ENCODE peak calls at places on chromosome 5, in four cellular contexts. K, Q, T and I are unnamed samples.

GRCh38 chr5:33537240-33537639 is 96.5 kb downstream of the TARS1 start:
- DNase-seq in K (no peak), Q (no peak), T (no peak), I (no peak)

GRCh38 chr5:17235736-17236330 is 18.4 kb downstream of the BASP1 start:
- DNase-seq in K (no peak), Q (no peak), T (no peak), I (no peak)

GRCh38 chr5:135158315-135158697 is 124.3 kb upstream of the PITX1 start:
- DNase-seq in K (no peak), Q (no peak), T (no peak), I (no peak)

GRCh38 chr5:14081791-14082190 is 61.4 kb upstream of the TRIO start:
- DNase-seq in K (no peak), Q (no peak), T (no peak), I (no peak)

GRCh38 chr5:12214631-12215030 is 310.4 kb upstream of the CTNND2 start:
- DNase-seq in K (no peak), Q (no peak), T (no peak), I (no peak)

GRCh38 chr5:27906911-27907590 is 868.7 kb upstream of the CDH9 start:
- DNase-seq in K (no peak), Q (no peak), T (no peak), I (no peak)

GRCh38 chr5:61277781-61278180 is 54.3 kb upstream of the ZSWIM6 start:
- DNase-seq in K (no peak), Q (no peak), T (no peak), I (peak; percentile 76)

GRCh38 chr5:168578006-168578405 is 1.2 kb downstream of the PANK3 start:
- DNase-seq in K (no peak), Q (no peak), T (no peak), I (no peak)

GRCh38 chr5:177232761-177233160 is 70.8 kb downstream of the RAB24 start:
- DNase-seq in K (no peak), Q (no peak), T (no peak), I (no peak)

GRCh38 chr5:177043114-177043513 is 20.6 kb downstream of the ZNF346 start:
- DNase-seq in K (no peak), Q (no peak), T (no peak), I (no peak)

GRCh38 chr5:139335811-139336210 is 5.8 kb upstream of the PAIP2 start:
- DNase-seq in K (no peak), Q (no peak), T (no peak), I (no peak)

GRCh38 chr5:135246923-135247795 is 151.9 kb downstream of the MACROH2A1 start:
- DNase-seq in K (no peak), Q (no peak), T (peak; percentile 64), I (peak; percentile 63)

GRCh38 chr5:91266184-91266705 is 116.9 kb downstream of the ARRDC3 start:
- DNase-seq in K (no peak), Q (no peak), T (no peak), I (no peak)

GRCh38 chr5:56717253-56717987 is 97.9 kb upstream of the MAP3K1 start:
- DNase-seq in K (no peak), Q (no peak), T (no peak), I (no peak)

GRCh38 chr5:98334946-98335345 is 438.5 kb upstream of the RGMB start:
- DNase-seq in K (no peak), Q (no peak), T (no peak), I (no peak)

GRCh38 chr5:8445139-8445538 is 576.2 kb downstream of the MTRR start:
- DNase-seq in K (no peak), Q (no peak), T (no peak), I (no peak)

GRCh38 chr5:110899566-110900412 is 161.0 kb downstream of the SLC25A46 start:
- DNase-seq in K (no peak), Q (no peak), T (no peak), I (no peak)

GRCh38 chr5:29790281-29790680 is 1403.2 kb upstream of the CDH6 start:
- DNase-seq in K (no peak), Q (no peak), T (no peak), I (no peak)

GRCh38 chr5:143985832-143986485 is 174.0 kb downstream of the HMHB1 start:
- DNase-seq in K (no peak), Q (no peak), T (no peak), I (no peak)

GRCh38 chr5:57779383-57780223 is 297.0 kb upstream of the ACTBL2 start:
- DNase-seq in K (peak; percentile 2), Q (no peak), T (no peak), I (no peak)

GRCh38 chr5:15620501-15620900 is 120.5 kb downstream of the FBXL7 start:
- DNase-seq in K (no peak), Q (no peak), T (no peak), I (no peak)

GRCh38 chr5:100690036-100690560 is 154.9 kb downstream of the FAM174A start:
- DNase-seq in K (no peak), Q (no peak), T (no peak), I (no peak)

GRCh38 chr5:133919148-133920136 is 49.0 kb downstream of the C5orf15 start:
- DNase-seq in K (no peak), Q (no peak), T (no peak), I (no peak)

GRCh38 chr5:152688561-152689274 is 283.6 kb upstream of the NMUR2 start:
- DNase-seq in K (no peak), Q (no peak), T (no peak), I (no peak)